ENCODE peak calls at places on chromosomes 7 and 10, in nine cellular contexts. One of them, this sample, is unnamed.

GRCh38 chr7:151451156-151451555 is 11.2 kb upstream of the CRYGN start:
- DNase-seq in T follicular helper cell: no peak
- DNase-seq in amniotic epithelial cell: no peak
- DNase-seq in AG04449: no peak
- DNase-seq in ureter: no peak
- DNase-seq in uterus: peak
- DNase-seq in right cardiac atrium: no peak
- DNase-seq in fibroblast of gingiva: no peak
- DNase-seq in left ventricle myocardium inferior: no peak
- DNase-seq in this sample: no peak

GRCh38 chr7:70797109-70797514 is 334.8 kb upstream of the GALNT17 start:
- DNase-seq in ureter: no peak
- DNase-seq in uterus: no peak
- DNase-seq in T follicular helper cell: no peak
- DNase-seq in left ventricle myocardium inferior: no peak
- DNase-seq in right cardiac atrium: no peak
- DNase-seq in AG04449: no peak
- DNase-seq in amniotic epithelial cell: peak
- DNase-seq in fibroblast of gingiva: no peak
- DNase-seq in this sample: no peak

GRCh38 chr7:123600876-123601275 is 745 bp upstream of the ASB15 start:
- DNase-seq in fibroblast of gingiva: no peak
- DNase-seq in uterus: no peak
- DNase-seq in amniotic epithelial cell: no peak
- DNase-seq in AG04449: no peak
- DNase-seq in T follicular helper cell: no peak
- DNase-seq in left ventricle myocardium inferior: no peak
- DNase-seq in right cardiac atrium: no peak
- DNase-seq in ureter: no peak
- DNase-seq in this sample: no peak

GRCh38 chr7:100835903-100836811 is 8.8 kb upstream of the EPHB4 start:
- DNase-seq in T follicular helper cell: no peak
- DNase-seq in uterus: peak
- DNase-seq in fibroblast of gingiva: no peak
- DNase-seq in amniotic epithelial cell: no peak
- DNase-seq in ureter: no peak
- DNase-seq in right cardiac atrium: peak
- DNase-seq in left ventricle myocardium inferior: peak
- DNase-seq in AG04449: no peak
- DNase-seq in this sample: no peak

GRCh38 chr7:33614357-33615132 is 290.8 kb upstream of the BMPER start:
- DNase-seq in ureter: no peak
- DNase-seq in left ventricle myocardium inferior: no peak
- DNase-seq in fibroblast of gingiva: no peak
- DNase-seq in T follicular helper cell: no peak
- DNase-seq in uterus: no peak
- DNase-seq in AG04449: no peak
- DNase-seq in amniotic epithelial cell: no peak
- DNase-seq in right cardiac atrium: no peak
- DNase-seq in this sample: no peak

GRCh38 chr10:57657164-57657765 is 610.4 kb downstream of the IPMK start:
- DNase-seq in T follicular helper cell: no peak
- DNase-seq in uterus: peak
- DNase-seq in right cardiac atrium: peak
- DNase-seq in fibroblast of gingiva: peak
- DNase-seq in amniotic epithelial cell: peak
- DNase-seq in ureter: peak
- DNase-seq in left ventricle myocardium inferior: peak
- DNase-seq in AG04449: no peak
- DNase-seq in this sample: peak

GRCh38 chr7:151814400-151814914 is 62.5 kb downstream of the PRKAG2 start:
- DNase-seq in left ventricle myocardium inferior: no peak
- DNase-seq in ureter: no peak
- DNase-seq in T follicular helper cell: no peak
- DNase-seq in amniotic epithelial cell: no peak
- DNase-seq in AG04449: no peak
- DNase-seq in uterus: no peak
- DNase-seq in fibroblast of gingiva: no peak
- DNase-seq in right cardiac atrium: no peak
- DNase-seq in this sample: no peak

GRCh38 chr10:3895045-3895609 is 110.1 kb upstream of the KLF6 start:
- DNase-seq in amniotic epithelial cell: peak
- DNase-seq in fibroblast of gingiva: no peak
- DNase-seq in T follicular helper cell: no peak
- DNase-seq in right cardiac atrium: no peak
- DNase-seq in AG04449: no peak
- DNase-seq in uterus: no peak
- DNase-seq in ureter: no peak
- DNase-seq in left ventricle myocardium inferior: no peak
- DNase-seq in this sample: peak

GRCh38 chr7:106088014-106088413 is 24.1 kb downstream of the SYPL1 start:
- DNase-seq in AG04449: no peak
- DNase-seq in ureter: no peak
- DNase-seq in fibroblast of gingiva: no peak
- DNase-seq in uterus: no peak
- DNase-seq in T follicular helper cell: no peak
- DNase-seq in left ventricle myocardium inferior: no peak
- DNase-seq in right cardiac atrium: no peak
- DNase-seq in amniotic epithelial cell: no peak
- DNase-seq in this sample: no peak

GRCh38 chr7:158734861-158735260 is 30.3 kb upstream of the NCAPG2 start:
- DNase-seq in fibroblast of gingiva: peak
- DNase-seq in left ventricle myocardium inferior: no peak
- DNase-seq in T follicular helper cell: no peak
- DNase-seq in ureter: no peak
- DNase-seq in AG04449: no peak
- DNase-seq in uterus: no peak
- DNase-seq in amniotic epithelial cell: peak
- DNase-seq in right cardiac atrium: no peak
- DNase-seq in this sample: peak

GRCh38 chr10:75202321-75203096 is 8.1 kb upstream of the VDAC2 start:
- DNase-seq in T follicular helper cell: no peak
- DNase-seq in AG04449: no peak
- DNase-seq in amniotic epithelial cell: peak
- DNase-seq in fibroblast of gingiva: peak
- DNase-seq in right cardiac atrium: peak
- DNase-seq in uterus: peak
- DNase-seq in left ventricle myocardium inferior: peak
- DNase-seq in ureter: peak
- DNase-seq in this sample: peak

GRCh38 chr10:97889461-97890265 is 40.0 kb downstream of the GOLGA7B start:
- DNase-seq in amniotic epithelial cell: peak
- DNase-seq in right cardiac atrium: no peak
- DNase-seq in left ventricle myocardium inferior: no peak
- DNase-seq in ureter: no peak
- DNase-seq in T follicular helper cell: no peak
- DNase-seq in AG04449: no peak
- DNase-seq in fibroblast of gingiva: peak
- DNase-seq in uterus: no peak
- DNase-seq in this sample: peak

GRCh38 chr10:115398026-115398425 is 304.9 kb downstream of the ATRNL1 start:
- DNase-seq in left ventricle myocardium inferior: no peak
- DNase-seq in uterus: no peak
- DNase-seq in right cardiac atrium: no peak
- DNase-seq in ureter: no peak
- DNase-seq in AG04449: no peak
- DNase-seq in T follicular helper cell: no peak
- DNase-seq in amniotic epithelial cell: no peak
- DNase-seq in fibroblast of gingiva: no peak
- DNase-seq in this sample: no peak

GRCh38 chr7:27641576-27642230 is 21.0 kb downstream of the HIBADH start:
- DNase-seq in right cardiac atrium: no peak
- DNase-seq in uterus: no peak
- DNase-seq in left ventricle myocardium inferior: no peak
- DNase-seq in ureter: no peak
- DNase-seq in AG04449: no peak
- DNase-seq in amniotic epithelial cell: no peak
- DNase-seq in T follicular helper cell: no peak
- DNase-seq in fibroblast of gingiva: no peak
- DNase-seq in this sample: no peak

GRCh38 chr7:112211348-112211907 is 4.9 kb downstream of the ZNF277 start:
- DNase-seq in AG04449: no peak
- DNase-seq in uterus: no peak
- DNase-seq in fibroblast of gingiva: peak
- DNase-seq in ureter: no peak
- DNase-seq in right cardiac atrium: no peak
- DNase-seq in amniotic epithelial cell: peak
- DNase-seq in T follicular helper cell: no peak
- DNase-seq in left ventricle myocardium inferior: no peak
- DNase-seq in this sample: peak

GRCh38 chr10:92727141-92727540 is 37.4 kb downstream of the HHEX start:
- DNase-seq in fibroblast of gingiva: no peak
- DNase-seq in ureter: no peak
- DNase-seq in AG04449: no peak
- DNase-seq in T follicular helper cell: no peak
- DNase-seq in amniotic epithelial cell: no peak
- DNase-seq in uterus: no peak
- DNase-seq in right cardiac atrium: no peak
- DNase-seq in left ventricle myocardium inferior: no peak
- DNase-seq in this sample: no peak

GRCh38 chr7:98930464-98930863 is 52.1 kb downstream of the TRRAP start:
- DNase-seq in ureter: no peak
- DNase-seq in fibroblast of gingiva: no peak
- DNase-seq in left ventricle myocardium inferior: no peak
- DNase-seq in T follicular helper cell: no peak
- DNase-seq in AG04449: no peak
- DNase-seq in amniotic epithelial cell: no peak
- DNase-seq in right cardiac atrium: no peak
- DNase-seq in uterus: no peak
- DNase-seq in this sample: no peak

GRCh38 chr10:71260622-71261325 is 48.4 kb downstream of the UNC5B start:
- DNase-seq in ureter: no peak
- DNase-seq in left ventricle myocardium inferior: peak
- DNase-seq in amniotic epithelial cell: peak
- DNase-seq in right cardiac atrium: peak
- DNase-seq in fibroblast of gingiva: peak
- DNase-seq in T follicular helper cell: no peak
- DNase-seq in uterus: peak
- DNase-seq in AG04449: no peak
- DNase-seq in this sample: peak

GRCh38 chr10:99976886-99977391 is 32.8 kb downstream of the DNMBP start:
- DNase-seq in amniotic epithelial cell: peak
- DNase-seq in AG04449: peak
- DNase-seq in ureter: no peak
- DNase-seq in uterus: no peak
- DNase-seq in fibroblast of gingiva: peak
- DNase-seq in T follicular helper cell: no peak
- DNase-seq in right cardiac atrium: peak
- DNase-seq in left ventricle myocardium inferior: no peak
- DNase-seq in this sample: peak

GRCh38 chr10:27685686-27686085 is 59.9 kb downstream of the MKX start:
- DNase-seq in left ventricle myocardium inferior: no peak
- DNase-seq in fibroblast of gingiva: no peak
- DNase-seq in T follicular helper cell: no peak
- DNase-seq in uterus: no peak
- DNase-seq in ureter: no peak
- DNase-seq in right cardiac atrium: no peak
- DNase-seq in amniotic epithelial cell: no peak
- DNase-seq in AG04449: no peak
- DNase-seq in this sample: no peak

GRCh38 chr10:114131094-114131493 is 42.9 kb downstream of the CCDC186 start:
- DNase-seq in uterus: no peak
- DNase-seq in left ventricle myocardium inferior: no peak
- DNase-seq in ureter: no peak
- DNase-seq in amniotic epithelial cell: no peak
- DNase-seq in fibroblast of gingiva: no peak
- DNase-seq in T follicular helper cell: no peak
- DNase-seq in right cardiac atrium: no peak
- DNase-seq in AG04449: no peak
- DNase-seq in this sample: no peak

GRCh38 chr7:158885624-158886023 is 29.3 kb downstream of the DYNC2I1 start:
- DNase-seq in amniotic epithelial cell: no peak
- DNase-seq in left ventricle myocardium inferior: no peak
- DNase-seq in uterus: no peak
- DNase-seq in ureter: no peak
- DNase-seq in fibroblast of gingiva: no peak
- DNase-seq in right cardiac atrium: no peak
- DNase-seq in AG04449: no peak
- DNase-seq in T follicular helper cell: no peak
- DNase-seq in this sample: peak

GRCh38 chr10:78543749-78544446 is 510.2 kb downstream of the RPS24 start:
- DNase-seq in amniotic epithelial cell: peak
- DNase-seq in AG04449: peak
- DNase-seq in right cardiac atrium: peak
- DNase-seq in left ventricle myocardium inferior: peak
- DNase-seq in ureter: peak
- DNase-seq in T follicular helper cell: no peak
- DNase-seq in fibroblast of gingiva: peak
- DNase-seq in uterus: peak
- DNase-seq in this sample: peak

GRCh38 chr7:43584200-43584586 is 1.3 kb downstream of the STK17A start:
- DNase-seq in AG04449: no peak
- DNase-seq in amniotic epithelial cell: peak
- DNase-seq in T follicular helper cell: peak
- DNase-seq in left ventricle myocardium inferior: no peak
- DNase-seq in fibroblast of gingiva: peak
- DNase-seq in ureter: no peak
- DNase-seq in right cardiac atrium: peak
- DNase-seq in uterus: peak
- DNase-seq in this sample: peak

GRCh38 chr7:131546583-131547111 is 9.8 kb downstream of the PODXL start:
- DNase-seq in right cardiac atrium: no peak
- DNase-seq in ureter: no peak
- DNase-seq in T follicular helper cell: peak
- DNase-seq in uterus: no peak
- DNase-seq in amniotic epithelial cell: no peak
- DNase-seq in AG04449: no peak
- DNase-seq in left ventricle myocardium inferior: no peak
- DNase-seq in fibroblast of gingiva: no peak
- DNase-seq in this sample: no peak

GRCh38 chr10:120460776-120461175 is 3.7 kb downstream of the PLPP4 start:
- DNase-seq in amniotic epithelial cell: peak
- DNase-seq in right cardiac atrium: no peak
- DNase-seq in uterus: no peak
- DNase-seq in left ventricle myocardium inferior: no peak
- DNase-seq in T follicular helper cell: no peak
- DNase-seq in AG04449: peak
- DNase-seq in ureter: no peak
- DNase-seq in fibroblast of gingiva: no peak
- DNase-seq in this sample: peak

GRCh38 chr10:58565256-58565655 is 52.6 kb downstream of the BICC1 start:
- DNase-seq in T follicular helper cell: no peak
- DNase-seq in amniotic epithelial cell: no peak
- DNase-seq in left ventricle myocardium inferior: no peak
- DNase-seq in ureter: no peak
- DNase-seq in AG04449: no peak
- DNase-seq in fibroblast of gingiva: no peak
- DNase-seq in right cardiac atrium: no peak
- DNase-seq in uterus: no peak
- DNase-seq in this sample: no peak

GRCh38 chr10:43218951-43219837 is 47.7 kb downstream of the RASGEF1A start:
- DNase-seq in AG04449: no peak
- DNase-seq in right cardiac atrium: peak
- DNase-seq in ureter: no peak
- DNase-seq in left ventricle myocardium inferior: peak
- DNase-seq in fibroblast of gingiva: no peak
- DNase-seq in T follicular helper cell: no peak
- DNase-seq in amniotic epithelial cell: no peak
- DNase-seq in uterus: no peak
- DNase-seq in this sample: no peak

GRCh38 chr7:110388451-110388850 is 702.5 kb upstream of the LRRN3 start:
- DNase-seq in fibroblast of gingiva: no peak
- DNase-seq in right cardiac atrium: no peak
- DNase-seq in uterus: no peak
- DNase-seq in amniotic epithelial cell: no peak
- DNase-seq in T follicular helper cell: no peak
- DNase-seq in ureter: no peak
- DNase-seq in left ventricle myocardium inferior: no peak
- DNase-seq in AG04449: no peak
- DNase-seq in this sample: no peak

GRCh38 chr10:31723074-31723750 is 205.4 kb downstream of the ARHGAP12 start:
- DNase-seq in right cardiac atrium: no peak
- DNase-seq in uterus: no peak
- DNase-seq in left ventricle myocardium inferior: no peak
- DNase-seq in T follicular helper cell: no peak
- DNase-seq in fibroblast of gingiva: no peak
- DNase-seq in amniotic epithelial cell: peak
- DNase-seq in AG04449: no peak
- DNase-seq in ureter: no peak
- DNase-seq in this sample: peak